ENCODE peak calls at places on chromosomes 12 and 14, in six cellular contexts. One of them, this sample, is unnamed.

GRCh38 chr12:99870085-99870484 is 114.7 kb downstream of the ANKS1B start:
- DNase-seq in KG1: no peak
- DNase-seq in RCC 7860: no peak
- DNase-seq in Ammon's horn: no peak
- DNase-seq in left ventricle myocardium superior: no peak
- DNase-seq in activated naive CD4-positive, alpha-beta T cell: no peak
- DNase-seq in this sample: no peak

GRCh38 chr12:63822352-63822751 is 22.1 kb upstream of the SRGAP1 start:
- DNase-seq in KG1: no peak
- DNase-seq in Ammon's horn: no peak
- DNase-seq in activated naive CD4-positive, alpha-beta T cell: no peak
- DNase-seq in RCC 7860: no peak
- DNase-seq in left ventricle myocardium superior: no peak
- DNase-seq in this sample: no peak

GRCh38 chr14:22544881-22545420 is 44.1 kb downstream of the DAD1 start:
- DNase-seq in KG1: no peak
- DNase-seq in left ventricle myocardium superior: no peak
- DNase-seq in Ammon's horn: no peak
- DNase-seq in activated naive CD4-positive, alpha-beta T cell: no peak
- DNase-seq in RCC 7860: no peak
- DNase-seq in this sample: no peak

GRCh38 chr12:63930971-63931370 is 86.5 kb downstream of the SRGAP1 start:
- DNase-seq in Ammon's horn: no peak
- DNase-seq in left ventricle myocardium superior: no peak
- DNase-seq in activated naive CD4-positive, alpha-beta T cell: no peak
- DNase-seq in RCC 7860: no peak
- DNase-seq in KG1: no peak
- DNase-seq in this sample: no peak

GRCh38 chr12:50120521-50120920 is 8.5 kb downstream of the COX14 start:
- DNase-seq in Ammon's horn: no peak
- DNase-seq in left ventricle myocardium superior: no peak
- DNase-seq in KG1: no peak
- DNase-seq in RCC 7860: no peak
- DNase-seq in activated naive CD4-positive, alpha-beta T cell: no peak
- DNase-seq in this sample: no peak

GRCh38 chr14:95527392-95528002 is 7.4 kb upstream of the GLRX5 start:
- DNase-seq in RCC 7860: no peak
- DNase-seq in activated naive CD4-positive, alpha-beta T cell: no peak
- DNase-seq in left ventricle myocardium superior: no peak
- DNase-seq in KG1: peak; percentile 29
- DNase-seq in Ammon's horn: peak; percentile 68
- DNase-seq in this sample: no peak

GRCh38 chr14:94373708-94374107 is 14.7 kb downstream of the SERPINA1 start:
- DNase-seq in activated naive CD4-positive, alpha-beta T cell: no peak
- DNase-seq in RCC 7860: peak; percentile 94
- DNase-seq in KG1: no peak
- DNase-seq in left ventricle myocardium superior: no peak
- DNase-seq in Ammon's horn: no peak
- DNase-seq in this sample: no peak

GRCh38 chr12:62192486-62193250 is 67.5 kb upstream of the USP15 start:
- DNase-seq in KG1: no peak
- DNase-seq in Ammon's horn: peak; percentile 91
- DNase-seq in left ventricle myocardium superior: peak; percentile 34
- DNase-seq in RCC 7860: peak; percentile 54
- DNase-seq in activated naive CD4-positive, alpha-beta T cell: no peak
- DNase-seq in this sample: peak; percentile 64

GRCh38 chr12:27521066-27521465 is 2.9 kb upstream of the PPFIBP1 start:
- DNase-seq in left ventricle myocardium superior: peak; percentile 57
- DNase-seq in RCC 7860: no peak
- DNase-seq in Ammon's horn: no peak
- DNase-seq in KG1: no peak
- DNase-seq in activated naive CD4-positive, alpha-beta T cell: no peak
- DNase-seq in this sample: no peak

This sample was measured in GDM1.